ENCODE peak calls at places on chromosomes 1 and 21, in seven cellular contexts. X is GM23338, O is neural progenitor cell, B is A673, P is K562, I is MM.1S, U is GM23248. K is an unnamed sample.

GRCh38 chr1:182990413-182991144 is 32.6 kb upstream of the LAMC1 start:
- DNase-seq in X (no peak), O (no peak), B (no peak), P (no peak), I (no peak), U (peak; percentile 74), K (no peak)

GRCh38 chr1:114779722-114780121 is 763 bp downstream of the SIKE1 start:
- DNase-seq in X (no peak), O (no peak), B (no peak), P (no peak), I (no peak), U (no peak), K (no peak)

GRCh38 chr21:45524756-45525152 is 17.5 kb downstream of the SLC19A1 start:
- DNase-seq in X (no peak), O (no peak), B (no peak), P (no peak), I (no peak), U (no peak), K (no peak)

GRCh38 chr21:26881504-26882228 is 36.5 kb upstream of the ADAMTS1 start:
- DNase-seq in X (peak; percentile 44), O (peak; percentile 17), B (peak; percentile 40), P (no peak), I (no peak), U (peak; percentile 56), K (no peak)

GRCh38 chr1:198686069-198686728 is 47.4 kb downstream of the PTPRC start:
- DNase-seq in X (peak; percentile 43), O (no peak), B (peak; percentile 68), P (no peak), I (peak; percentile 52), U (peak; percentile 77), K (peak; percentile 19)

GRCh38 chr1:7471836-7472235 is 299.3 kb upstream of the VAMP3 start:
- DNase-seq in X (no peak), O (no peak), B (peak; percentile 89), P (no peak), I (no peak), U (peak; percentile 89), K (no peak)

GRCh38 chr1:175498002-175498401 is 245.4 kb downstream of the TNR start:
- DNase-seq in X (no peak), O (no peak), B (no peak), P (no peak), I (no peak), U (peak; percentile 63), K (no peak)

GRCh38 chr1:236148471-236148847 is 6.1 kb downstream of the GPR137B start:
- DNase-seq in X (no peak), O (no peak), B (no peak), P (no peak), I (no peak), U (no peak), K (no peak)

GRCh38 chr1:25566186-25566729 is 22.9 kb downstream of the LDLRAP1 start:
- DNase-seq in X (no peak), O (no peak), B (no peak), P (no peak), I (no peak), U (no peak), K (no peak)

GRCh38 chr1:1426496-1426960 is 5.5 kb upstream of the ANKRD65 start:
- DNase-seq in X (no peak), O (peak; percentile 13), B (no peak), P (no peak), I (no peak), U (no peak), K (no peak)

GRCh38 chr1:17423781-17424245 is 15.7 kb downstream of the RCC2 start:
- DNase-seq in X (no peak), O (no peak), B (no peak), P (no peak), I (no peak), U (peak; percentile 67), K (peak; percentile 51)

GRCh38 chr1:87028576-87028975 is 114.1 kb downstream of the HS2ST1 start:
- DNase-seq in X (no peak), O (no peak), B (no peak), P (no peak), I (no peak), U (no peak), K (no peak)

GRCh38 chr1:8910914-8911313 is 32.4 kb upstream of the ENO1 start:
- DNase-seq in X (no peak), O (no peak), B (no peak), P (no peak), I (no peak), U (no peak), K (no peak)

GRCh38 chr1:204077979-204078696 is 5.2 kb downstream of the SOX13 start:
- DNase-seq in X (peak; percentile 96), O (peak; percentile 83), B (peak; percentile 48), P (no peak), I (no peak), U (no peak), K (peak; percentile 47)

GRCh38 chr1:160625725-160626498 is 20.9 kb downstream of the SLAMF1 start:
- DNase-seq in X (no peak), O (no peak), B (no peak), P (no peak), I (no peak), U (no peak), K (no peak)

GRCh38 chr1:12531169-12531479 is 86.9 kb downstream of the DHRS3 start:
- DNase-seq in X (no peak), O (no peak), B (no peak), P (no peak), I (no peak), U (no peak), K (no peak)

GRCh38 chr1:58903450-58904298 is 119.8 kb upstream of the JUN start:
- DNase-seq in X (peak; percentile 81), O (peak; percentile 72), B (peak; percentile 76), P (peak; percentile 61), I (peak; percentile 93), U (peak; percentile 98), K (peak; percentile 95)

GRCh38 chr1:78491311-78492071 is 717 bp downstream of the PTGFR start:
- DNase-seq in X (peak; percentile 66), O (peak; percentile 42), B (peak; percentile 59), P (no peak), I (no peak), U (peak; percentile 77), K (peak; percentile 35)

GRCh38 chr1:47871799-47872353 is 125.3 kb downstream of the TRABD2B start:
- DNase-seq in X (no peak), O (no peak), B (peak; percentile 6), P (no peak), I (no peak), U (no peak), K (peak; percentile 61)

GRCh38 chr1:2445823-2446215 is 30.3 kb upstream of the PLCH2 start:
- DNase-seq in X (no peak), O (no peak), B (no peak), P (no peak), I (no peak), U (no peak), K (no peak)

GRCh38 chr1:2445162-2445822 is 30.8 kb upstream of the PLCH2 start:
- DNase-seq in X (no peak), O (no peak), B (no peak), P (no peak), I (no peak), U (no peak), K (no peak)

GRCh38 chr1:2442676-2443075 is 30.3 kb upstream of the PEX10 start:
- DNase-seq in X (no peak), O (no peak), B (no peak), P (no peak), I (no peak), U (no peak), K (no peak)

GRCh38 chr1:2443285-2444137 is 31.1 kb upstream of the PEX10 start:
- DNase-seq in X (peak; percentile 74), O (peak; percentile 81), B (peak; percentile 42), P (peak; percentile 42), I (no peak), U (no peak), K (no peak)

GRCh38 chr1:2444138-2444591 is 31.8 kb upstream of the PEX10 start:
- DNase-seq in X (no peak), O (no peak), B (no peak), P (no peak), I (no peak), U (no peak), K (no peak)
- TF ChIP-seq EZH2 in X (no peak), O (no peak), B (peak; percentile 56), P (no peak), I (no peak), U (no peak), K (no peak)

GRCh38 chr1:27872802-27873665 is 690 bp downstream of the THEMIS2 start:
- DNase-seq in X (peak; percentile 64), O (peak; percentile 50), B (peak; percentile 32), P (peak; percentile 65), I (no peak), U (peak; percentile 82), K (no peak)
- TF ChIP-seq EZH2 in X (no peak), O (peak; percentile 62), B (no peak), P (no peak), I (no peak), U (no peak), K (no peak)

GRCh38 chr1:228008391-228009115 is 1.8 kb downstream of the WNT3A start:
- DNase-seq in X (peak; percentile 70), O (peak; percentile 65), B (no peak), P (peak; percentile 8), I (no peak), U (no peak), K (no peak)

GRCh38 chr1:228006793-228007053 is at the start of gene WNT3A:
- DNase-seq in X (no peak), O (no peak), B (no peak), P (peak; percentile 85), I (no peak), U (no peak), K (no peak)

GRCh38 chr1:228006034-228006792 is 585 bp upstream of the WNT3A start:
- DNase-seq in X (peak; percentile 56), O (no peak), B (no peak), P (peak; percentile 5), I (no peak), U (no peak), K (no peak)

GRCh38 chr1:228007801-228008341 is 1.1 kb downstream of the WNT3A start:
- DNase-seq in X (peak; percentile 27), O (no peak), B (no peak), P (no peak), I (no peak), U (no peak), K (no peak)

DNA sequence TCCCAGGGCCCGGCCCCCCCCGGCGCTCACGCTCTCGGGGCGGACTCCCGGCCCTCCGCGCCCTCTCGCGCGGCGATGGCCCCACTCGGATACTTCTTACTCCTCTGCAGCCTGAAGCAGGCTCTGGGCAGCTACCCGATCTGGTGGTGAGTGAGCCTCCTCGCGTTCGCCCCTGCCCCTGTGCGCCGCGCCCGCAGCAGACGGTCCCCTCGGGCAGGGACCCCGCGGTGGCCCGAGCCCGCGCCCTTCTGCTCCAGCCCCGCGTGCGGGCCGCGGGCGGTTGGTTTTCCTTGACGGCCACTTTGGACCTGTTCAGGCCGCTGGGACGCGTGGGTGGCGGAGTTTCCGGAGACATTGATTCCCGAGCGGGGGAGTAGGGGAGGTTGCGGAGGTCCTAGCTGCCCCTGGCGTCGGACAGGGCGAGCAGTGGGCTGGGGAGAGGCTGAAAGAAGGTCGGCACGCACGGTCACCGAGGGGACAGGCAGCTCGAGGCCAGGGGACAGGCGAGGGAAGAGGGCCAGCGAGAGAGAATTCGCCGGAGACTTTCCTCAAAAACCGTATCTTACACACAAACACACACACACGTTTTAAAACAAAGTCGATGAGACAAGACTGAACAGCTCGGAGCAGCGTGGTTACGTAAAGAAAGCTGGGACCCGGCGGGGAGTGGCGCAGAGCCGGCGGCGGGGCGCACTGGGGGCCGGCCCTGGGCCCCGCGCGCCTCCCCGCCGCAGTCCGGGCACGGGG is 429 bp downstream of the WNT3A start:
- DNase-seq in X (peak; percentile 37), O (peak; percentile 54), B (peak; percentile 31), P (peak; percentile 12), I (no peak), U (peak; percentile 31), K (no peak)
- TF ChIP-seq EZH2 in X (peak; percentile 99), O (peak; percentile 88), B (peak; percentile 98), P (no peak), I (no peak), U (peak; percentile 77), K (peak; percentile 58)

GRCh38 chr1:154866995-154867795 is 2.9 kb downstream of the KCNN3 start:
- DNase-seq in X (peak; percentile 51), O (peak; percentile 64), B (peak; percentile 51), P (no peak), I (no peak), U (peak; percentile 93), K (peak; percentile 64)
- TF ChIP-seq EZH2 in X (no peak), O (no peak), B (no peak), P (no peak), I (no peak), U (no peak), K (no peak)

K was measured in hepatocyte.